ENCODE peak calls at places on chromosomes 2 and 18, in seven cellular contexts. I is stimulated activated CD4-positive, alpha-beta T cell treated with anti-CD3 and anti-CD28 coated beads, Interleukin-12 subunit alpha, Interleukin-12 subunit beta, amount 100 ng/mL, for 4 hours; V is LoVo; W is NCI-H2081 treated with DMSO at 0.1 percent for 48 hours; E is activated T-helper 2 cell treated with anti-CD3 and anti-CD28 coated beads, Interferon-gamma antibody, Interleukin-2, Interleukin-4, amounts not matched to agents 10 μg/mL and 5 μg/mL and 100 μg/mL, durations not matched to agents 14 hours and 24 hours and 36 hours; H is activated naive CD8-positive, alpha-beta T cell treated with anti-CD3 and anti-CD28 coated beads, Interleukin-2, amount 10 ng/mL, durations not matched to agents 7 days and 5 days; Y is right cardiac atrium. J is an unnamed sample.

GRCh38 chr18:28884304-28884703 is 707.4 kb upstream of the CDH2 start:
- DNase-seq in V (no peak), W (no peak), H (no peak), E (no peak), Y (no peak), I (no peak), J (no peak)

GRCh38 chr18:12278765-12279682 is 24.9 kb downstream of the CIDEA start:
- DNase-seq in Y (peak), I (no peak), W (no peak), E (no peak), H (no peak), V (no peak), J (no peak)

GRCh38 chr2:102117488-102117887 is 25.1 kb upstream of the IL1R1 start:
- DNase-seq in I (no peak), H (no peak), E (no peak), V (no peak), W (no peak), Y (no peak), J (no peak)

GRCh38 chr2:176131617-176132396 is 2.3 kb downstream of the HOXD8 start:
- DNase-seq in E (no peak), Y (no peak), W (no peak), I (no peak), V (no peak), H (no peak), J (no peak)

GRCh38 chr18:31610841-31611240 is 19.2 kb downstream of the TTR start:
- DNase-seq in H (no peak), Y (no peak), W (no peak), E (no peak), I (no peak), V (peak), J (no peak)

GRCh38 chr2:72813841-72814240 is 12.0 kb downstream of the EXOC6B start:
- DNase-seq in E (no peak), Y (no peak), W (no peak), H (no peak), I (no peak), V (no peak), J (no peak)

GRCh38 chr2:237692601-237693079 is 65.3 kb downstream of the LRRFIP1 start:
- DNase-seq in V (peak), Y (peak), W (no peak), E (no peak), H (no peak), I (peak), J (no peak)

GRCh38 chr2:204277226-204277625 is 268.0 kb upstream of the PARD3B start:
- DNase-seq in E (no peak), I (no peak), V (no peak), H (no peak), Y (no peak), W (no peak), J (no peak)

GRCh38 chr2:27071990-27072830 is 756 bp upstream of the OST4 start:
- DNase-seq in E (no peak), W (no peak), H (peak), V (no peak), Y (peak), I (peak), J (no peak)

GRCh38 chr2:25043241-25043867 is 1.5 kb downstream of the EFR3B start:
- DNase-seq in W (no peak), Y (no peak), I (peak), E (no peak), H (peak), V (no peak), J (peak)

GRCh38 chr2:120624738-120625446 is 110.8 kb upstream of the GLI2 start:
- DNase-seq in E (no peak), W (no peak), H (no peak), V (no peak), Y (no peak), I (no peak), J (no peak)

GRCh38 chr18:26133652-26134051 is at the start of gene PSMA8:
- DNase-seq in H (peak), V (no peak), I (peak), W (no peak), Y (peak), E (peak), J (peak)

GRCh38 chr2:232721882-232722281 is 24.8 kb downstream of the GIGYF2 start:
- DNase-seq in E (no peak), H (no peak), Y (no peak), W (no peak), V (no peak), I (no peak), J (no peak)

GRCh38 chr2:130156624-130157004 is 11.7 kb upstream of the CCDC74B start:
- DNase-seq in Y (no peak), V (no peak), I (no peak), H (no peak), W (no peak), E (no peak), J (no peak)

GRCh38 chr2:6080837-6081541 is 388.8 kb downstream of the SOX11 start:
- DNase-seq in E (no peak), H (no peak), I (no peak), W (no peak), Y (peak), V (no peak), J (no peak)

GRCh38 chr2:13193075-13193474 is 476.3 kb downstream of the TRIB2 start:
- DNase-seq in V (no peak), E (no peak), H (no peak), W (no peak), Y (no peak), I (no peak), J (no peak)

GRCh38 chr18:61323951-61324350 is 9.3 kb upstream of the CDH20 start:
- DNase-seq in W (no peak), V (no peak), E (no peak), I (no peak), Y (no peak), H (no peak), J (no peak)

GRCh38 chr2:226694910-226695309 is 104.7 kb downstream of the IRS1 start:
- DNase-seq in I (no peak), H (no peak), V (no peak), W (no peak), Y (no peak), E (no peak), J (no peak)

GRCh38 chr2:191758420-191759199 is 80.7 kb downstream of the NABP1 start:
- DNase-seq in W (no peak), Y (peak), V (peak), I (peak), E (peak), H (peak), J (peak)

GRCh38 chr2:105329197-105329554 is 359 bp downstream of the TGFBRAP1 start:
- DNase-seq in Y (peak), V (no peak), I (peak), W (no peak), E (no peak), H (no peak), J (no peak)

GRCh38 chr18:61085751-61086150 is 247.5 kb upstream of the CDH20 start:
- DNase-seq in W (no peak), I (no peak), V (no peak), H (no peak), E (no peak), Y (no peak), J (no peak)

GRCh38 chr2:82007051-82007664 is 1702.6 kb upstream of the LRRTM1 start:
- DNase-seq in E (no peak), I (no peak), H (no peak), Y (no peak), V (no peak), W (no peak), J (no peak)